ENCODE peak calls at places on chromosomes 6 and 20, in six cellular contexts. U is MM.1S; Q is GM04504; P is NCI-H345; A is NCI-H1105; T is effector memory CD4-positive, alpha-beta T cell. L is an unnamed sample.

GRCh38 chr6:10809098-10809497 is 29.2 kb downstream of the MAK start:
- DNase-seq in U (no peak), Q (no peak), P (no peak), A (no peak), T (no peak), L (no peak)

GRCh38 chr20:5222919-5223634 is 93.7 kb downstream of the PROKR2 start:
- DNase-seq in U (peak; percentile 56), Q (peak; percentile 40), P (peak; percentile 15), A (peak; percentile 30), T (peak; percentile 22), L (peak; percentile 19)

GRCh38 chr6:7148100-7148822 is 40.5 kb downstream of the RREB1 start:
- DNase-seq in U (no peak), Q (no peak), P (no peak), A (no peak), T (no peak), L (no peak)

GRCh38 chr6:31400467-31401289 is 2.7 kb upstream of the MICA start:
- DNase-seq in U (peak; percentile 72), Q (no peak), P (no peak), A (no peak), T (peak; percentile 77), L (no peak)

GRCh38 chr6:82785206-82785605 is 280.4 kb downstream of the UBE3D start:
- DNase-seq in U (no peak), Q (no peak), P (no peak), A (no peak), T (no peak), L (no peak)

GRCh38 chr6:147116043-147116442 is 88.2 kb upstream of the STXBP5 start:
- DNase-seq in U (no peak), Q (no peak), P (no peak), A (no peak), T (no peak), L (no peak)

GRCh38 chr6:47789553-47789952 is 7.7 kb downstream of the OPN5 start:
- DNase-seq in U (no peak), Q (no peak), P (peak; percentile 11), A (no peak), T (no peak), L (no peak)

GRCh38 chr20:25148181-25148981 is 47.1 kb upstream of the ENTPD6 start:
- DNase-seq in U (no peak), Q (no peak), P (no peak), A (no peak), T (peak; percentile 24), L (no peak)

GRCh38 chr6:128491643-128492206 is 28.7 kb downstream of the PTPRK start:
- DNase-seq in U (no peak), Q (no peak), P (no peak), A (peak; percentile 20), T (no peak), L (no peak)

GRCh38 chr6:2688416-2689064 is 62.2 kb downstream of the MYLK4 start:
- DNase-seq in U (no peak), Q (peak; percentile 59), P (no peak), A (no peak), T (no peak), L (peak; percentile 38)

GRCh38 chr6:15506066-15506465 is 156.8 kb downstream of the DTNBP1 start:
- DNase-seq in U (no peak), Q (no peak), P (no peak), A (no peak), T (no peak), L (no peak)

GRCh38 chr6:34027445-34027936 is 118.4 kb downstream of the GRM4 start:
- DNase-seq in U (peak; percentile 52), Q (no peak), P (peak; percentile 20), A (peak; percentile 55), T (peak; percentile 56), L (no peak)

GRCh38 chr6:335146-335545 is 42.9 kb downstream of the DUSP22 start:
- DNase-seq in U (no peak), Q (no peak), P (no peak), A (no peak), T (no peak), L (no peak)

GRCh38 chr6:72524011-72524645 is 97.7 kb upstream of the KCNQ5 start:
- DNase-seq in U (no peak), Q (no peak), P (peak; percentile 91), A (peak; percentile 18), T (no peak), L (no peak)

GRCh38 chr20:49905415-49906091 is 9.8 kb downstream of the SPATA2 start:
- DNase-seq in U (no peak), Q (no peak), P (no peak), A (no peak), T (no peak), L (no peak)

GRCh38 chr20:34062651-34063482 is 49.2 kb downstream of the EIF2S2 start:
- DNase-seq in U (no peak), Q (no peak), P (no peak), A (no peak), T (no peak), L (no peak)

GRCh38 chr20:23749746-23750145 is 989 bp downstream of the CST1 start:
- DNase-seq in U (no peak), Q (no peak), P (no peak), A (no peak), T (no peak), L (no peak)

L was measured in HFF-Myc.